ENCODE peak calls at places on chromosomes 11 and 22, in five cellular contexts. E is H1, Y is tibial artery, T is IMR-90, Q is heart right ventricle. S is an unnamed sample.

GRCh38 chr11:66371627-66372415 is at the start of gene SLC29A2:
- DNase-seq in E (peak), T (no peak), Y (no peak), Q (peak), S (no peak)

GRCh38 chr22:37803195-37803635 is 4.5 kb upstream of the GCAT start:
- DNase-seq in E (no peak), Q (no peak), Y (no peak), T (no peak), S (peak)

GRCh38 chr22:37254206-37254866 is 10.3 kb upstream of the RAC2 start:
- DNase-seq in E (no peak), Q (no peak), Y (no peak), T (peak), S (no peak)

GRCh38 chr22:19853879-19854777 is 546 bp downstream of the GNB1L start:
- DNase-seq in T (no peak), Q (peak), E (no peak), Y (peak), S (no peak)

GRCh38 chr11:73252577-73253191 is 19.5 kb upstream of the P2RY6 start:
- DNase-seq in T (no peak), Q (no peak), E (no peak), Y (no peak), S (peak)

GRCh38 chr22:40345801-40346177 is 511 bp upstream of the ADSL start:
- DNase-seq in Q (peak), E (no peak), T (no peak), Y (no peak), S (no peak)

GRCh38 chr11:326842-327580 is 6.4 kb upstream of the IFITM3 start:
- DNase-seq in E (no peak), Q (peak), Y (peak), T (peak), S (peak)

GRCh38 chr11:79047356-79047755 is 393.5 kb downstream of the TENM4 start:
- DNase-seq in T (no peak), Y (no peak), E (no peak), Q (no peak), S (no peak)

GRCh38 chr11:36500315-36500721 is 9.8 kb downstream of the TRAF6 start:
- DNase-seq in T (peak), Q (no peak), E (no peak), Y (no peak), S (no peak)

GRCh38 chr22:38947321-38948112 is 9.9 kb upstream of the APOBEC3A start:
- DNase-seq in E (no peak), Y (no peak), Q (no peak), T (no peak), S (peak)

GRCh38 chr11:1568451-1568911 is 3.6 kb downstream of the DUSP8 start:
- DNase-seq in E (no peak), Q (no peak), T (no peak), Y (peak), S (no peak)

GRCh38 chr11:103601230-103601846 is 435.1 kb upstream of the DDI1 start:
- DNase-seq in E (no peak), Y (no peak), T (peak), Q (no peak), S (no peak)

GRCh38 chr11:19715373-19715772 is 2.7 kb downstream of the NAV2 start:
- DNase-seq in E (no peak), Q (no peak), Y (no peak), T (peak), S (no peak)

GRCh38 chr11:110069158-110069737 is 23.9 kb upstream of the ZC3H12C start:
- DNase-seq in T (peak), Q (peak), Y (peak), E (no peak), S (no peak)

GRCh38 chr22:38148252-38148651 is 33.4 kb downstream of the PLA2G6 start:
- DNase-seq in T (peak), E (no peak), Y (no peak), Q (no peak), S (no peak)

GRCh38 chr11:11243258-11243789 is 109.7 kb downstream of the CSNK2A3 start:
- DNase-seq in T (no peak), Y (peak), Q (peak), E (no peak), S (peak)

GRCh38 chr11:11243790-11244469 is 109.1 kb downstream of the CSNK2A3 start:
- DNase-seq in E (no peak), Y (peak), Q (peak), T (no peak), S (no peak)

GRCh38 chr11:11247576-11247975 is 105.5 kb downstream of the CSNK2A3 start:
- DNase-seq in Y (no peak), T (no peak), E (no peak), Q (no peak), S (no peak)

GRCh38 chr11:11246166-11246565 is 106.9 kb downstream of the CSNK2A3 start:
- DNase-seq in E (no peak), T (no peak), Q (no peak), Y (no peak), S (no peak)

DNA sequence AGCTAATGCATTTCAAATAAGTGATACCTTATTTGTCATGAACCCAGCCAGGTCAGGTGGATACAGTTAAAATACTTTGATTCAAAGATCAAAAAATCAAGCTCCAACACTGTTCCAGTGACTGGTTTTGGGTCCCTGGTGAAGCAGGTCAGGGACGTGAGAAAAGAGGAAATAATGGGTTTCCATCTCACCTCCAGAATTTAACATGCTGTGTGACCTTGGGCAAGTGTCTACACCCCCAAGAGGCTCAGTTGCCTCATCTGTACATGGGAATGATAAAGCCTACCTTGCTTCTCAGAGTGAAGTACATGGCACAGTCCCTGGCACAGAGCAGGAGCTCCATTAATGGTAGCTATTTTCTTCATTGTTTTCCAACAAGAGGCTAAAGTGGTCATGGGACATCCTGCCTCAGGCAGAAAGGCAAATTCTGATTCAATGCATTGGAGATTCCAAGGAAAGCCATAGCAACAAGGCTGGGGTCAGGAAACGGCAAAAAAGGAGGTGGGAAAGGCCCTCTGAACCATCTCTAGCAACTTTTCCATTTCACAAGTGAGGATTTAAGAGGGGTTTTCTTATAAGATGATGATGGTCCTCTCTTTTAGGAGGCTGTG is 108.5 kb downstream of the CSNK2A3 start:
- DNase-seq in E (no peak), Q (no peak), T (no peak), Y (no peak), S (no peak)
- H3K27ac ChIP-seq in E (peak), Q (peak), T (no peak), Y (peak), S (peak)

GRCh38 chr22:35368386-35368785 is 12.5 kb upstream of the HMOX1 start:
- DNase-seq in Y (no peak), Q (no peak), T (no peak), E (no peak), S (no peak)
- TF ChIP-seq CTCF in Y (no peak), Q (no peak), T (no peak), E (no peak), S (no peak)

GRCh38 chr11:12827369-12827768 is 153.1 kb downstream of the TEAD1 start:
- DNase-seq in Q (no peak), E (no peak), Y (no peak), T (no peak), S (no peak)
- H3K4me3 ChIP-seq in Q (peak), E (peak), Y (no peak), T (no peak), S (peak)

GRCh38 chr22:23163665-23164064 is 16.6 kb upstream of the BCR start:
- DNase-seq in Y (peak), Q (peak), E (no peak), T (no peak), S (no peak)
- H3K27ac ChIP-seq in Y (no peak), Q (no peak), E (no peak), T (no peak), S (peak)

GRCh38 chr11:60169264-60169915 is 13.5 kb downstream of the MS4A6A start:
- DNase-seq in T (no peak), E (no peak), Y (peak), Q (no peak), S (no peak)
- TF ChIP-seq CTCF in T (peak), E (peak), Y (no peak), Q (peak), S (no peak)

GRCh38 chr11:30545507-30545906 is 40.6 kb downstream of the MPPED2 start:
- DNase-seq in Q (no peak), E (no peak), T (no peak), Y (no peak), S (no peak)
- H3K4me3 ChIP-seq in Q (no peak), E (no peak), T (no peak), Y (no peak), S (no peak)

GRCh38 chr22:46728470-46728869 is 9.6 kb downstream of the CERK start:
- DNase-seq in E (no peak), Y (no peak), T (no peak), Q (no peak), S (no peak)
- H3K27ac ChIP-seq in E (no peak), Y (no peak), T (no peak), Q (peak), S (no peak)

GRCh38 chr22:25081409-25081824 is 118.2 kb upstream of the CRYBB3 start:
- DNase-seq in Q (no peak), E (no peak), Y (peak), T (peak), S (no peak)
- TF ChIP-seq CTCF in Q (peak), E (peak), Y (peak), T (peak), S (peak)

GRCh38 chr11:8831861-8832260 is 79.1 kb upstream of the AKIP1 start:
- DNase-seq in Q (no peak), T (no peak), E (no peak), Y (no peak), S (no peak)

GRCh38 chr11:8833568-8834275 is 77.3 kb upstream of the AKIP1 start:
- DNase-seq in E (no peak), T (peak), Y (no peak), Q (no peak), S (no peak)

GRCh38 chr11:8830641-8831040 is 80.3 kb upstream of the AKIP1 start:
- DNase-seq in T (no peak), Q (no peak), E (no peak), Y (no peak), S (no peak)

GRCh38 chr11:8834379-8834778 is 76.6 kb upstream of the AKIP1 start:
- DNase-seq in Y (no peak), Q (no peak), T (no peak), E (no peak), S (no peak)

DNA sequence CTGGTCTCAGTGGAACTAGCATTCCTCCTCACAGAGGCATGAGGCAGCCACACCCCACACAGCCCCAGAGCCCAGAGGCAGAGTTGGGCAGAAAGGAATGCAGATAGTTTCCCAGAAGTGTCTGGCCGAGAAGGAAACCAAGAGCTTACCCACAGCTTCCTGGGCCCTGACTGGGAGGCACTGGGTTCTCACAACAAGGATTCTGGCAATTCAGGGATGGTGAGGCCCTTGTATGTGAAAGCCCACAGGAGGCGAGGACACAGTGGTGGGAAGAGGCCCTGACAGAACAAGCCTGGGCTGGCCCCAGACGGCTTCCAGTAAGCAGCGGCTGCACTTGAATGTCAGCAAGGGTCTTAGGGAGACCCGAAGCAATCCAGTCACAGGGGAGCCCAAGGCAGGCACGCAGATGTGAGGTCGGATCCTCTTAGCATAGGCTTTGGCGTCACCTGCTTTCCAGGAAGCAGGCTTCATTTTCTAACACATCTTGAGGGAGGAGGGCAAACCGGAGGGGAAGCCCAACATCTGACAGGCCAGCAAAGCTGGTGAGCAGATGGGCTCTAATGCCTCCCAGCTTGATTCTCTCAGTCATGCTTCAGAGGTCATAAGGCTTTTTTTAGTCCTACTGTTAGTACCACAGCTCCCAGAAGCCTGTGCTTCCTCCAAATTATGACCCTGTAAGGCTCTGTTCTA is 78.3 kb upstream of the AKIP1 start:
- DNase-seq in Y (no peak), Q (no peak), T (peak), E (no peak), S (no peak)
- H3K4me3 ChIP-seq in Y (no peak), Q (no peak), T (no peak), E (no peak), S (no peak)

GRCh38 chr11:29984544-29984943 is 32.3 kb downstream of the KCNA4 start:
- DNase-seq in Q (no peak), E (no peak), Y (no peak), T (no peak), S (no peak)
- H3K27ac ChIP-seq in Q (peak), E (no peak), Y (no peak), T (no peak), S (no peak)

S was measured in coronary artery.